ENCODE peak calls at places on chromosomes 7 and 10, in ten cellular contexts. U is AG04449; D is fibroblast of lung; H is GM06990; X is hepatocyte; T is nephron progenitor cell; Q is bronchial epithelial cell; L is sigmoid colon; Z is CD4-positive, alpha-beta T cell; O is AG09319. G is an unnamed sample.

GRCh38 chr10:94012834-94013830 is 19.4 kb downstream of the PLCE1 start:
- DNase-seq in U (no peak), D (no peak), H (no peak), X (no peak), T (no peak), Q (no peak), L (no peak), Z (no peak), O (no peak), G (no peak)

GRCh38 chr7:24572421-24573007 is 738 bp upstream of the PALS2 start:
- DNase-seq in U (no peak), D (peak), H (peak), X (peak), T (peak), Q (peak), L (peak), Z (peak), O (no peak), G (peak)

GRCh38 chr10:68871731-68872342 is 29.3 kb upstream of the DDX50 start:
- DNase-seq in U (peak), D (peak), H (no peak), X (peak), T (no peak), Q (peak), L (no peak), Z (no peak), O (peak), G (no peak)

GRCh38 chr7:7416031-7416968 is 119.4 kb downstream of the COL28A1 start:
- DNase-seq in U (no peak), D (peak), H (no peak), X (peak), T (no peak), Q (peak), L (no peak), Z (no peak), O (no peak), G (no peak)

GRCh38 chr10:30749368-30749767 is 119.8 kb upstream of the LYZL2 start:
- DNase-seq in U (no peak), D (no peak), H (no peak), X (no peak), T (no peak), Q (no peak), L (no peak), Z (no peak), O (no peak), G (no peak)

GRCh38 chr10:29834990-29835569 is 200.3 kb upstream of the SVIL start:
- DNase-seq in U (no peak), D (peak), H (no peak), X (no peak), T (no peak), Q (no peak), L (no peak), Z (no peak), O (peak), G (no peak)

GRCh38 chr10:132712291-132712690 is 73.7 kb downstream of the NKX6-2 start:
- DNase-seq in U (no peak), D (no peak), H (no peak), X (no peak), T (no peak), Q (no peak), L (peak), Z (no peak), O (no peak), G (no peak)

GRCh38 chr7:28479507-28479947 is 67.2 kb downstream of the CREB5 start:
- DNase-seq in U (no peak), D (no peak), H (peak), X (no peak), T (no peak), Q (no peak), L (no peak), Z (no peak), O (no peak), G (no peak)

GRCh38 chr7:151759591-151760042 is 117.3 kb downstream of the PRKAG2 start:
- DNase-seq in U (no peak), D (peak), H (no peak), X (peak), T (peak), Q (peak), L (peak), Z (peak), O (no peak), G (peak)

GRCh38 chr7:52500796-52501195 is 534.6 kb upstream of the POM121L12 start:
- DNase-seq in U (no peak), D (no peak), H (no peak), X (peak), T (no peak), Q (peak), L (no peak), Z (no peak), O (no peak), G (no peak)

GRCh38 chr7:78601728-78602127 is 803.2 kb downstream of the PHTF2 start:
- DNase-seq in U (no peak), D (no peak), H (no peak), X (no peak), T (no peak), Q (no peak), L (no peak), Z (no peak), O (no peak), G (no peak)

GRCh38 chr10:22316286-22317120 is at the start of gene COMMD3:
- DNase-seq in U (no peak), D (peak), H (peak), X (peak), T (peak), Q (peak), L (peak), Z (peak), O (peak), G (peak)

GRCh38 chr10:1454964-1455363 is 282.4 kb downstream of the ADARB2 start:
- DNase-seq in U (no peak), D (no peak), H (no peak), X (no peak), T (no peak), Q (no peak), L (no peak), Z (no peak), O (no peak), G (no peak)

GRCh38 chr7:137386966-137387365 is 43.4 kb upstream of the PTN start:
- DNase-seq in U (no peak), D (no peak), H (no peak), X (no peak), T (no peak), Q (no peak), L (no peak), Z (no peak), O (no peak), G (no peak)

GRCh38 chr10:113131611-113132330 is 181.7 kb downstream of the TCF7L2 start:
- DNase-seq in U (peak), D (peak), H (no peak), X (no peak), T (no peak), Q (no peak), L (no peak), Z (no peak), O (peak), G (no peak)

GRCh38 chr10:58518775-58519174 is 6.1 kb downstream of the BICC1 start:
- DNase-seq in U (no peak), D (no peak), H (no peak), X (peak), T (no peak), Q (no peak), L (no peak), Z (no peak), O (no peak), G (no peak)

GRCh38 chr10:110681023-110681681 is 37.0 kb downstream of the RBM20 start:
- DNase-seq in U (no peak), D (peak), H (no peak), X (peak), T (peak), Q (peak), L (no peak), Z (peak), O (no peak), G (peak)

GRCh38 chr10:110497438-110498086 is at the start of gene DUSP5:
- DNase-seq in U (no peak), D (peak), H (peak), X (peak), T (peak), Q (peak), L (peak), Z (peak), O (peak), G (peak)

GRCh38 chr7:823639-824038 is 8.6 kb upstream of the SUN1 start:
- DNase-seq in U (no peak), D (no peak), H (no peak), X (no peak), T (no peak), Q (peak), L (peak), Z (no peak), O (no peak), G (no peak)

GRCh38 chr7:133051066-133051465 is 30.8 kb downstream of the CHCHD3 start:
- DNase-seq in U (no peak), D (peak), H (no peak), X (peak), T (no peak), Q (no peak), L (no peak), Z (no peak), O (no peak), G (no peak)

GRCh38 chr10:102450374-102451104 is 804 bp downstream of the C10orf95 start:
- DNase-seq in U (no peak), D (peak), H (peak), X (peak), T (peak), Q (peak), L (peak), Z (peak), O (no peak), G (peak)
- TF ChIP-seq CTCF in U (no peak), D (no peak), H (no peak), X (no peak), T (no peak), Q (peak), L (no peak), Z (no peak), O (no peak), G (no peak)

GRCh38 chr10:17200885-17201164 is 647 bp downstream of the TRDMT1 start:
- DNase-seq in U (no peak), D (peak), H (no peak), X (peak), T (no peak), Q (peak), L (peak), Z (peak), O (no peak), G (no peak)
- TF ChIP-seq CTCF in U (no peak), D (no peak), H (no peak), X (peak), T (no peak), Q (no peak), L (no peak), Z (peak), O (no peak), G (no peak)

DNA sequence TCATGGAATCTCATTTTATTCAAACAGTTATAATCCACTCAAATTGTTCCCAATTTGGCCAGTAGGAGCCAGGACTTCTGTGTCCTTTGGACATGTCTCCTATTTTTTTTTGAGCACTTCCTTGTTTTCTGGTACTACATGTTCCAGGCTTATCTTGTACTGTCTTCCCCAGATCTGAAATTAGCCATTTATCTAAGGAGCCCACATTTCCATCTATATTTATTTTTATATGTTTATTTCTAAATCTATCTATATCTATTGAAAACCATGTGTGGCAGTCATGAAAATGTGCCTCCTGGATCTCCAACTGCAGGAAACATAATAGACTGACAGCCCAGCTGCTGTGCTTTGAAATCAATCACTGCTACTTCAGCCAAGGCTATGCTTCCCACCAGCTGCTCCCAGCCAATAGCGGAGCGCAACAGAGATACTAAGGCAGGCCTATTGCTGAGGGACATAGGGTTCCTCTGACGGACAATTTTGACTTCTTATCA is 147.1 kb downstream of the LRRC4 start:
- DNase-seq in U (no peak), D (no peak), H (no peak), X (no peak), T (no peak), Q (no peak), L (no peak), Z (no peak), O (no peak), G (peak)
- TF ChIP-seq CTCF in U (no peak), D (peak), H (no peak), X (no peak), T (no peak), Q (no peak), L (no peak), Z (no peak), O (no peak), G (peak)

GRCh38 chr10:35425596-35425995 is 89.3 kb downstream of the CCNY start:
- DNase-seq in U (no peak), D (no peak), H (no peak), X (no peak), T (no peak), Q (no peak), L (no peak), Z (no peak), O (no peak), G (no peak)
- TF ChIP-seq CTCF in U (no peak), D (no peak), H (no peak), X (no peak), T (no peak), Q (no peak), L (no peak), Z (no peak), O (no peak), G (no peak)

DNA sequence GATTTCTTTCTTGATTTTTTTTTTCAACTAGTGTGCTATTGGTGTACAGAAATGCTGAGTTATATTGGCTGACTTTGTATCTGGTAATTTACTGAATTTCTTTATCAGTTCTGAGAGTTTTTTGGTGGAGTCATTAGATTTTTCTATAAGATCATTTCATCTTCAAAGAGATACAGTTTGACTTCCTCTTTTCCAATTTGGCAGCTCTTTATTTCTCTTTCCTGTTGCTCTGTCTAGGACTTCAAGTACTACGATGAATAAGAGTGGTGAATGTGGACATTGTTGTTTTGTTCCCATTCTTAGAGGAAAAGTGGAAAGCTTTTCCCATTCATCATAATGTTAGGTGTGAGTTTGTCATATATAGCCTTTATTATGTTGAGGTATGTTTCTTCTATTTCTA is 50.2 kb downstream of the LOXL4 start:
- DNase-seq in U (no peak), D (no peak), H (no peak), X (no peak), T (no peak), Q (no peak), L (no peak), Z (no peak), O (no peak), G (no peak)
- TF ChIP-seq CTCF in U (no peak), D (no peak), H (no peak), X (no peak), T (no peak), Q (no peak), L (no peak), Z (no peak), O (no peak), G (no peak)

G was measured in glutamatergic neuron.